ENCODE peak calls at places on chromosomes 11 and 22, in seven cellular contexts. C is heart right ventricle, E is body of pancreas, N is AG10803, L is hepatocyte, G is MM.1S, M is kidney. Y is an unnamed sample.

GRCh38 chr11:119207300-119207570 is 1.1 kb downstream of the CBL start:
- DNase-seq in C (no peak), E (no peak), N (peak; percentile 29), L (peak; percentile 12), G (peak; percentile 9), M (no peak), Y (peak; percentile 34)

GRCh38 chr11:118437046-118437735 is 899 bp downstream of the KMT2A start:
- DNase-seq in C (no peak), E (peak; percentile 53), N (peak; percentile 34), L (peak; percentile 70), G (peak; percentile 12), M (peak; percentile 85), Y (peak; percentile 41)

GRCh38 chr11:10409207-10409661 is 45.8 kb upstream of the AMPD3 start:
- DNase-seq in C (no peak), E (no peak), N (no peak), L (no peak), G (no peak), M (no peak), Y (no peak)

GRCh38 chr11:35021589-35021988 is 105.2 kb downstream of the PDHX start:
- DNase-seq in C (no peak), E (no peak), N (no peak), L (no peak), G (no peak), M (no peak), Y (no peak)

GRCh38 chr11:93984205-93984586 is 37.0 kb upstream of the HEPHL1 start:
- DNase-seq in C (no peak), E (no peak), N (peak; percentile 26), L (no peak), G (no peak), M (no peak), Y (no peak)

GRCh38 chr11:27722117-27722844 is 22.0 kb upstream of the BDNF start:
- DNase-seq in C (no peak), E (peak; percentile 17), N (peak; percentile 43), L (peak; percentile 30), G (peak; percentile 37), M (peak; percentile 69), Y (peak; percentile 60)

GRCh38 chr11:48020092-48020755 is 39.9 kb downstream of the PTPRJ start:
- DNase-seq in C (no peak), E (no peak), N (no peak), L (no peak), G (no peak), M (no peak), Y (no peak)

GRCh38 chr11:2464451-2465165 is 19.8 kb downstream of the KCNQ1 start:
- DNase-seq in C (no peak), E (no peak), N (no peak), L (no peak), G (no peak), M (no peak), Y (no peak)

GRCh38 chr11:78803995-78804394 is 229.3 kb upstream of the NARS2 start:
- DNase-seq in C (no peak), E (no peak), N (no peak), L (no peak), G (no peak), M (no peak), Y (no peak)

GRCh38 chr11:62484352-62484751 is 62.3 kb downstream of the AHNAK start:
- DNase-seq in C (no peak), E (no peak), N (no peak), L (no peak), G (no peak), M (no peak), Y (no peak)

GRCh38 chr11:1733716-1734351 is 16.6 kb downstream of the IFITM10 start:
- DNase-seq in C (no peak), E (no peak), N (no peak), L (no peak), G (no peak), M (no peak), Y (no peak)

GRCh38 chr22:24768537-24769374 is 5.8 kb downstream of the PIWIL3 start:
- DNase-seq in C (no peak), E (peak; percentile 90), N (peak; percentile 65), L (peak; percentile 81), G (peak; percentile 60), M (no peak), Y (peak; percentile 76)

GRCh38 chr11:45982656-45983470 is 60.4 kb downstream of the LARGE2 start:
- DNase-seq in C (no peak), E (peak; percentile 13), N (peak; percentile 74), L (peak; percentile 69), G (no peak), M (no peak), Y (peak; percentile 78)

GRCh38 chr22:42296381-42296853 is 26.0 kb upstream of the TCF20 start:
- DNase-seq in C (peak; percentile 47), E (peak; percentile 67), N (no peak), L (peak; percentile 53), G (no peak), M (no peak), Y (no peak)

GRCh38 chr22:46147471-46148267 is 2.7 kb upstream of the PPARA start:
- DNase-seq in C (peak; percentile 63), E (peak; percentile 50), N (no peak), L (peak; percentile 53), G (no peak), M (peak; percentile 79), Y (no peak)

GRCh38 chr11:122268601-122269130 is 152.7 kb upstream of the BLID start:
- DNase-seq in C (no peak), E (no peak), N (no peak), L (no peak), G (no peak), M (no peak), Y (no peak)

GRCh38 chr11:119361056-119361787 is 14.7 kb upstream of the MFRP start:
- DNase-seq in C (peak; percentile 65), E (peak; percentile 81), N (peak; percentile 71), L (peak; percentile 87), G (peak; percentile 30), M (peak; percentile 88), Y (peak; percentile 74)

GRCh38 chr11:128686745-128687177 is 7.1 kb upstream of the FLI1 start:
- DNase-seq in C (peak; percentile 65), E (peak; percentile 37), N (peak; percentile 37), L (peak; percentile 68), G (peak; percentile 40), M (peak; percentile 90), Y (peak; percentile 66)

GRCh38 chr11:9123595-9124304 is 32.4 kb upstream of the SCUBE2 start:
- DNase-seq in C (no peak), E (no peak), N (no peak), L (no peak), G (no peak), M (no peak), Y (no peak)

GRCh38 chr11:13761712-13762111 is 93.2 kb downstream of the FAR1 start:
- DNase-seq in C (no peak), E (no peak), N (peak; percentile 54), L (no peak), G (no peak), M (no peak), Y (peak; percentile 28)

GRCh38 chr11:94885133-94885532 is 88.2 kb downstream of the CWC15 start:
- DNase-seq in C (no peak), E (no peak), N (peak; percentile 50), L (no peak), G (no peak), M (no peak), Y (no peak)

GRCh38 chr11:95363710-95364109 is 132.7 kb upstream of the SESN3 start:
- DNase-seq in C (no peak), E (no peak), N (no peak), L (no peak), G (no peak), M (no peak), Y (no peak)

GRCh38 chr22:20237480-20238440 is 30.4 kb downstream of the RTN4R start:
- DNase-seq in C (no peak), E (peak; percentile 69), N (no peak), L (no peak), G (no peak), M (no peak), Y (no peak)

GRCh38 chr22:23495614-23496444 is 84.3 kb downstream of the IGLL1 start:
- DNase-seq in C (no peak), E (no peak), N (no peak), L (no peak), G (no peak), M (peak; percentile 32), Y (no peak)

GRCh38 chr11:2293396-2294339 is 8.1 kb downstream of the C11orf21 start:
- DNase-seq in C (no peak), E (no peak), N (no peak), L (no peak), G (no peak), M (peak; percentile 43), Y (no peak)

GRCh38 chr11:108959124-108959761 is 294.4 kb downstream of the DDX10 start:
- DNase-seq in C (no peak), E (no peak), N (peak; percentile 34), L (no peak), G (no peak), M (no peak), Y (no peak)

GRCh38 chr22:47591016-47591415 is 828.6 kb downstream of the TBC1D22A start:
- DNase-seq in C (no peak), E (no peak), N (no peak), L (no peak), G (no peak), M (no peak), Y (no peak)

GRCh38 chr11:59284773-59285129 is 72.0 kb upstream of the MPEG1 start:
- DNase-seq in C (no peak), E (no peak), N (no peak), L (no peak), G (no peak), M (no peak), Y (no peak)
- TF ChIP-seq CTCF in C (no peak), E (no peak), N (no peak), L (no peak), G (no peak), M (no peak), Y (no peak)

GRCh38 chr22:44667829-44668189 is 34.2 kb upstream of the PRR5 start:
- DNase-seq in C (no peak), E (peak; percentile 22), N (no peak), L (no peak), G (no peak), M (peak; percentile 50), Y (no peak)
- H3K4me3 ChIP-seq in C (peak overlapping the region; percentile 53), E (no peak overlapping the region), N (peak overlapping the region; percentile 62), L (peak overlapping the region; percentile 52), G (no peak overlapping the region), M (peak overlapping the region; percentile 41), Y (peak overlapping the region; percentile 50)

GRCh38 chr22:50371101-50371648 is 28.0 kb downstream of the PPP6R2 start:
- DNase-seq in C (no peak), E (no peak), N (no peak), L (no peak), G (no peak), M (no peak), Y (no peak)
- TF ChIP-seq CTCF in C (no peak), E (no peak), N (no peak), L (no peak), G (no peak), M (no peak), Y (no peak)

GRCh38 chr22:36913431-36914382 is at the start of gene CSF2RB:
- DNase-seq in C (no peak), E (peak; percentile 22), N (no peak), L (no peak), G (peak; percentile 78), M (peak; percentile 67), Y (no peak)
- H3K4me3 ChIP-seq in C (peak within 1 kb of the TSS; percentile 41), E (no peak within 1 kb of the TSS), N (no peak within 1 kb of the TSS), L (no peak within 1 kb of the TSS), G (peak within 1 kb of the TSS; percentile 82), M (no peak within 1 kb of the TSS), Y (no peak within 1 kb of the TSS)